ENCODE peak calls at places on chromosome 13, in eight cellular contexts. I is CD4-positive, alpha-beta memory T cell; O is IMR-90; N is heart left ventricle; Q is left lung; B is Peyer's patch; C is mammary epithelial cell; J is BE2C. W is an unnamed sample. For H3K27me3, the result is how much of the 10 kb centered on the place peaks cover.

GRCh38 chr13:24564881-24565280 is 52.3 kb upstream of the PARP4 start:
- DNase-seq in B (no peak), I (no peak), O (no peak), N (no peak), C (no peak), J (no peak), Q (no peak), W (no peak)

GRCh38 chr13:77533875-77534788 is 1.4 kb upstream of the SCEL start:
- DNase-seq in Q (no peak), J (no peak), O (no peak), I (no peak), B (no peak), N (no peak), C (no peak), W (no peak)

GRCh38 chr13:94595006-94595942 is 678 bp downstream of the TGDS start:
- DNase-seq in J (peak), O (peak), B (peak), Q (no peak), C (peak), I (peak), N (peak), W (peak)

GRCh38 chr13:109565877-109566276 is 220.5 kb downstream of the IRS2 start:
- DNase-seq in I (no peak), C (no peak), N (no peak), J (no peak), O (no peak), B (no peak), Q (no peak), W (no peak)

GRCh38 chr13:25881946-25882574 is 169.8 kb downstream of the SHISA2 start:
- DNase-seq in O (no peak), N (no peak), B (no peak), J (peak), I (no peak), Q (no peak), C (no peak), W (no peak)

GRCh38 chr13:46553521-46553885 is 533 bp downstream of the LRCH1 start:
- DNase-seq in J (peak), N (no peak), Q (no peak), B (no peak), C (no peak), I (no peak), O (no peak), W (peak)

GRCh38 chr13:27425151-27425917 is 915 bp downstream of the GTF3A start:
- DNase-seq in C (peak), J (no peak), B (no peak), I (no peak), N (no peak), O (no peak), Q (no peak), W (no peak)

GRCh38 chr13:36750946-36751345 is 68.1 kb upstream of the RFXAP start:
- DNase-seq in O (no peak), C (no peak), Q (no peak), N (no peak), I (no peak), J (no peak), B (no peak), W (no peak)

GRCh38 chr13:79548886-79549285 is 67.9 kb downstream of the NDFIP2 start:
- DNase-seq in Q (no peak), C (peak), O (peak), N (no peak), B (no peak), J (no peak), I (no peak), W (no peak)

GRCh38 chr13:28273919-28274318 is 135.6 kb downstream of the PAN3 start:
- DNase-seq in O (peak), N (no peak), Q (no peak), B (no peak), C (no peak), J (peak), I (no peak), W (no peak)

GRCh38 chr13:113735194-113735593 is 23.8 kb upstream of the TMEM255B start:
- DNase-seq in J (no peak), N (no peak), C (no peak), O (no peak), B (peak), I (no peak), Q (peak), W (no peak)
- H3K27me3 ChIP-seq in J (under half), N (under half), C (under half), O (under half), B (under half), I (under half), Q (under half), W (under half)

GRCh38 chr13:96091932-96092253 is 2.0 kb downstream of the HS6ST3 start:
- DNase-seq in O (no peak), I (no peak), N (no peak), Q (no peak), B (no peak), C (no peak), J (no peak), W (no peak)
- H3K27me3 ChIP-seq in O (under half), I (under half), N (half or more), Q (half or more), B (under half), C (half or more), J (under half), W (under half)

DNA sequence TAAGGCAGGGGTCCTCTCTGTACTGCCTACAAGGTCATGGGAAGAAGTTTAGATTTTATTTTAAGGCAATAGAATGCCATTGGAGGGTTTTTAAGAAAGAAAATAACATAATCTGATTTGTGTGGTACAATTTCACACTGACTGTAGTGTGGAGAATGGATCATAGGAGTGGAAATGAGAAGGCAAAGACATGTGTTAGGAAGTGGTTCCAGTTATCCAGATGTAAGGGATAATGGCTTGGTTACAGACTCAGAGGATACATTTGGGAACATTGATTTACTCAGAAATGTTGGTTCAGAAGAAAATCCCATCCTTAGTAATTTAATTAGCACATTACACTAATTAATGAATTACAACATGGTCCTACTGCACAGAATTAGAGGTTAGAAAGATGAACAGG is 788.2 kb downstream of the SLITRK5 start:
- DNase-seq in N (no peak), B (no peak), I (no peak), O (no peak), J (no peak), C (no peak), Q (no peak), W (no peak)
- H3K27me3 ChIP-seq in N (under half), B (under half), I (under half), O (under half), J (under half), C (under half), Q (under half), W (under half)

GRCh38 chr13:112098699-112099098 is 31.8 kb downstream of the SOX1 start:
- DNase-seq in J (no peak), N (no peak), C (no peak), Q (no peak), B (no peak), O (no peak), I (no peak), W (no peak)

GRCh38 chr13:112103971-112104872 is 37.3 kb downstream of the SOX1 start:
- DNase-seq in C (no peak), Q (no peak), O (no peak), N (no peak), I (no peak), J (no peak), B (no peak), W (no peak)

GRCh38 chr13:112102243-112102642 is 35.3 kb downstream of the SOX1 start:
- DNase-seq in C (no peak), N (no peak), O (no peak), Q (no peak), J (no peak), I (no peak), B (no peak), W (no peak)

GRCh38 chr13:112103260-112103843 is 36.4 kb downstream of the SOX1 start:
- DNase-seq in Q (no peak), C (no peak), B (no peak), I (no peak), O (no peak), J (no peak), N (no peak), W (no peak)

GRCh38 chr13:112101360-112101930 is 34.5 kb downstream of the SOX1 start:
- DNase-seq in B (no peak), N (no peak), Q (no peak), I (no peak), O (no peak), J (no peak), C (no peak), W (no peak)
- H3K27me3 ChIP-seq in B (under half), N (half or more), Q (under half), I (under half), O (under half), J (half or more), C (under half), W (under half)